ENCODE peak calls at places on chromosomes 4 and X, in eight cellular contexts. G is GM23248; K is neural progenitor cell; N is tibial nerve; D is lower lobe of right lung; H is mesendoderm; S is CD8-positive, alpha-beta memory T cell; L is colonic mucosa. X is an unnamed sample.

GRCh38 chrX:112874140-112874539 is 33.5 kb upstream of the AMOT start:
- DNase-seq in K (no peak), S (no peak), H (no peak), L (no peak), N (no peak), D (no peak), G (peak; percentile 24), X (no peak)

GRCh38 chrX:148784859-148785655 is 284.6 kb downstream of the AFF2 start:
- DNase-seq in K (peak; percentile 21), H (no peak), D (no peak), S (no peak), G (no peak), L (no peak), N (no peak), X (no peak)

GRCh38 chrX:96480081-96480480 is 204.6 kb upstream of the DIAPH2 start:
- DNase-seq in G (peak; percentile 61), L (no peak), S (no peak), H (no peak), K (no peak), N (no peak), D (no peak), X (no peak)

GRCh38 chr4:136750898-136751297 is 781.4 kb downstream of the PCDH18 start:
- DNase-seq in H (no peak), S (no peak), N (no peak), L (no peak), K (no peak), D (no peak), G (peak; percentile 11), X (no peak)

GRCh38 chr4:22476011-22476410 is 39.9 kb downstream of the ADGRA3 start:
- DNase-seq in K (no peak), H (no peak), D (no peak), N (no peak), S (no peak), G (no peak), L (no peak), X (no peak)

GRCh38 chrX:20623448-20623847 is 356.7 kb upstream of the RPS6KA3 start:
- DNase-seq in G (peak; percentile 57), N (no peak), K (no peak), D (no peak), H (peak; percentile 27), L (no peak), S (no peak), X (no peak)

GRCh38 chr4:51884606-51885005 is 41.7 kb downstream of the DCUN1D4 start:
- DNase-seq in H (peak; percentile 66), D (no peak), L (no peak), N (no peak), G (no peak), S (no peak), K (peak; percentile 60), X (peak; percentile 7)

GRCh38 chr4:36244257-36245084 is at the start of gene ARAP2:
- DNase-seq in S (peak; percentile 75), N (no peak), H (peak; percentile 67), L (peak; percentile 47), K (peak; percentile 80), G (peak; percentile 21), D (peak; percentile 83), X (no peak)

GRCh38 chr4:48090621-48091020 is 43.4 kb downstream of the TXK start:
- DNase-seq in S (no peak), N (no peak), G (no peak), L (no peak), D (no peak), K (no peak), H (no peak), X (no peak)

GRCh38 chr4:73740353-73740778 is at the start of gene CXCL8:
- DNase-seq in K (no peak), N (peak; percentile 47), G (peak; percentile 83), H (peak; percentile 13), L (peak; percentile 87), D (peak; percentile 57), S (no peak), X (no peak)

GRCh38 chr4:53459548-53459947 is 82.1 kb downstream of the FIP1L1 start:
- DNase-seq in S (no peak), K (no peak), N (no peak), L (no peak), H (no peak), D (no peak), G (peak; percentile 65), X (no peak)

GRCh38 chrX:74593593-74593992 is 20.8 kb downstream of the RLIM start:
- DNase-seq in L (no peak), G (peak; percentile 14), S (no peak), K (no peak), D (no peak), N (no peak), H (no peak), X (no peak)

DNA sequence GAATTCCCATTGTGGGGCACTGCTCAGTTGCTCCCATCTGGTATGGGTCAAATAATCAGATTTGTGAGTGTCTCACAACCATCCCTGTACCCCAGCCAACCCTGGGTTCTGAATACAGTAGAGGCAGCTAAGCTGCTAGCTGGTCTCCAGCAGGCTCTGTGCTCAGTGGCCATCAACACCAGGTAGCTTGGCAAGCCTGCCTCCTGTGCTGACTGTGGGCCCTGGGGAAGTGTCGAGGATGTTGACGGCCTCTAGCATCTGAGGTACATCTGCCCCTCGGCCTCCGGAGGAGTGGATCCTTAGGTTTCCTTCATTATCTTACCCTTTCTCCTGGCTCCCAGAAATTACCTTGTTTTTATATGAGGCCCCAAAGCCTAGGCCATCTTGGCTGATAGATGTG is 13.3 kb downstream of the RNF4 start:
- DNase-seq in S (no peak), N (no peak), H (no peak), L (no peak), K (no peak), G (no peak), D (no peak), X (no peak)
- H3K27ac ChIP-seq in S (peak overlapping the region; percentile 27), N (no peak overlapping the region), H (no peak overlapping the region), L (peak overlapping the region; percentile 37), K (peak overlapping the region; percentile 44), G (no peak overlapping the region), D (peak overlapping the region; percentile 19), X (no peak overlapping the region)

GRCh38 chrX:133046601-133047000 is 50.3 kb downstream of the USP26 start:
- DNase-seq in G (no peak), H (no peak), S (no peak), K (no peak), D (no peak), L (no peak), N (no peak), X (no peak)
- H3K4me1 ChIP-seq in G (no peaks in the 10 kb centered on the region), H (no peaks in the 10 kb centered on the region), S (no peaks in the 10 kb centered on the region), K (no peaks in the 10 kb centered on the region), D (no peaks in the 10 kb centered on the region), L (no peaks in the 10 kb centered on the region), N (no peaks in the 10 kb centered on the region), X (no peaks in the 10 kb centered on the region)

GRCh38 chr4:112522389-112522788 is 6.4 kb upstream of the NEUROG2 start:
- DNase-seq in N (no peak), S (no peak), H (no peak), L (no peak), K (peak; percentile 59), D (no peak), G (no peak), X (no peak)
- H3K27me3 ChIP-seq in N (peaks cover 2% of the 10 kb centered on the region), S (peaks cover 66% of the 10 kb centered on the region), H (peaks cover 46% of the 10 kb centered on the region), L (peaks cover 60% of the 10 kb centered on the region), K (peaks cover 99% of the 10 kb centered on the region), D (peaks cover 89% of the 10 kb centered on the region), G (peaks cover 76% of the 10 kb centered on the region), X (peaks cover 50% of the 10 kb centered on the region)

DNA sequence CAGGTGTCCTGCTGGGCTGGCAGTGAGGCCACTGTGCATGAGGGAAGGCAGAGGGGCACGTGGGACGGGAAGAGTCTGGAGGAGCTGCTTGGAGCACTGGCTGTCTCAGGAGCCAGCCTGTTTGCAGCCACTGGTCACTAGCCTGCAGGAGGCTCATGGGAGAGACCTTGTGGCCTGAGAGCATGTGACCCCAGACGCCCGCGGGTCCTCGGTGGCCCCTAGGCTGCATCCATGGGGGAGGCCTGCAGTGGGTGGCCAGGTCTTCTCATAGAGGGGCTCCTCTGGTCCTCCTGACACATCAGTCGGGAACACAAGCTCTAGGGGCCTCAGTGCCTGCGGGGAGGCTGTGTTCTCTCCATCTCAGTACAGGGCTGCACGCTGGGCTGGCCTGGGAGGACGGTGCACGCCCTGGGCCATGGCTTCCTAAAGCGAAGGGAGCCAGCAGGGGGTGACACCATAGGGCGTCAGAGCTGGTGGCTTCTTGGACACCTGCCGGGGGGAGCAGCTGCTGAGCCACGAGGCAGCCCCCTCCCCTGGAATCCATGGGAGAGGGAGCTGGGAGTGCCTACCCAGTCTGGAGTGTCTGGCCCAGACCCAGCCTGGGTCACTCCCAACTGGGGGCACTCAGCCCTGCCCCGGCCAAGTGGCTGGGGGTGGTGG is 12.3 kb downstream of the NAT8L start:
- DNase-seq in N (no peak), D (peak; percentile 35), L (no peak), S (no peak), G (no peak), H (no peak), K (no peak), X (no peak)
- H3K27ac ChIP-seq in N (no peak overlapping the region), D (no peak overlapping the region), L (no peak overlapping the region), S (no peak overlapping the region), G (no peak overlapping the region), H (no peak overlapping the region), K (no peak overlapping the region), X (no peak overlapping the region)

GRCh38 chr4:1172971-1173757 is 781 bp upstream of the SPON2 start:
- DNase-seq in H (no peak), N (no peak), D (no peak), L (peak; percentile 28), K (peak; percentile 50), G (peak; percentile 66), S (no peak), X (no peak)

GRCh38 chr4:1170156-1170804 is 2.1 kb downstream of the SPON2 start:
- DNase-seq in N (no peak), H (no peak), D (peak; percentile 43), S (no peak), K (no peak), L (no peak), G (no peak), X (no peak)

GRCh38 chr4:1172228-1172851 is at the start of gene SPON2:
- DNase-seq in S (no peak), G (peak; percentile 44), K (peak; percentile 77), L (no peak), N (no peak), D (no peak), H (peak; percentile 44), X (no peak)

GRCh38 chr4:1170805-1171305 is 1.5 kb downstream of the SPON2 start:
- DNase-seq in H (no peak), N (no peak), G (no peak), S (no peak), L (no peak), D (no peak), K (no peak), X (no peak)

GRCh38 chr4:1171306-1172227 is 816 bp downstream of the SPON2 start:
- DNase-seq in G (peak; percentile 43), K (peak; percentile 70), D (no peak), H (peak; percentile 34), S (peak; percentile 50), N (no peak), L (peak; percentile 27), X (no peak)
- H3K4me1 ChIP-seq in G (peaks cover 5% of the 10 kb centered on the region), K (peaks cover 10% of the 10 kb centered on the region), D (peaks cover 43% of the 10 kb centered on the region), H (no peaks in the 10 kb centered on the region), S (peaks cover 25% of the 10 kb centered on the region), N (no peaks in the 10 kb centered on the region), L (peaks cover 26% of the 10 kb centered on the region), X (peaks cover 4% of the 10 kb centered on the region)

X was measured in iPS DF 6.9.